ENCODE peak calls at places on chromosomes 12 and 14, in eight cellular contexts. One of them, this sample, is unnamed.

GRCh38 chr14:101183376-101184103 is 280.0 kb upstream of the RTL1 start:
- DNase-seq in CD8-positive, alpha-beta T cell: peak; percentile 38
- DNase-seq in endodermal cell: peak; percentile 95
- DNase-seq in fibroblast of pulmonary artery: no peak
- DNase-seq in suprapubic skin: peak; percentile 51
- DNase-seq in lower lobe of right lung: no peak
- DNase-seq in heart left ventricle: no peak
- DNase-seq in HFF-Myc: no peak
- DNase-seq in this sample: no peak

GRCh38 chr12:22334696-22335290 is at the start of gene ST8SIA1:
- DNase-seq in HFF-Myc: no peak
- DNase-seq in lower lobe of right lung: peak; percentile 49
- DNase-seq in heart left ventricle: no peak
- DNase-seq in fibroblast of pulmonary artery: peak; percentile 25
- DNase-seq in endodermal cell: no peak
- DNase-seq in CD8-positive, alpha-beta T cell: peak; percentile 72
- DNase-seq in suprapubic skin: peak; percentile 78
- DNase-seq in this sample: no peak

GRCh38 chr12:95336387-95337067 is 118.9 kb downstream of the VEZT start:
- DNase-seq in lower lobe of right lung: peak; percentile 66
- DNase-seq in suprapubic skin: peak; percentile 74
- DNase-seq in HFF-Myc: peak; percentile 92
- DNase-seq in heart left ventricle: peak; percentile 72
- DNase-seq in endodermal cell: peak; percentile 95
- DNase-seq in fibroblast of pulmonary artery: peak; percentile 91
- DNase-seq in CD8-positive, alpha-beta T cell: no peak
- DNase-seq in this sample: no peak

GRCh38 chr14:66824251-66824650 is 316.3 kb downstream of the GPHN start:
- DNase-seq in endodermal cell: no peak
- DNase-seq in fibroblast of pulmonary artery: no peak
- DNase-seq in lower lobe of right lung: no peak
- DNase-seq in CD8-positive, alpha-beta T cell: no peak
- DNase-seq in HFF-Myc: no peak
- DNase-seq in suprapubic skin: no peak
- DNase-seq in heart left ventricle: no peak
- DNase-seq in this sample: no peak

GRCh38 chr12:109099426-109100020 is 2.1 kb downstream of the UNG start:
- DNase-seq in suprapubic skin: no peak
- DNase-seq in CD8-positive, alpha-beta T cell: no peak
- DNase-seq in heart left ventricle: no peak
- DNase-seq in lower lobe of right lung: no peak
- DNase-seq in HFF-Myc: no peak
- DNase-seq in endodermal cell: no peak
- DNase-seq in fibroblast of pulmonary artery: no peak
- DNase-seq in this sample: no peak

GRCh38 chr14:39988939-39989338 is 556.7 kb upstream of the FBXO33 start:
- DNase-seq in lower lobe of right lung: no peak
- DNase-seq in HFF-Myc: no peak
- DNase-seq in endodermal cell: no peak
- DNase-seq in heart left ventricle: no peak
- DNase-seq in suprapubic skin: no peak
- DNase-seq in CD8-positive, alpha-beta T cell: no peak
- DNase-seq in fibroblast of pulmonary artery: peak; percentile 57
- DNase-seq in this sample: no peak

GRCh38 chr12:14775652-14776020 is 27.6 kb downstream of the WBP11 start:
- DNase-seq in CD8-positive, alpha-beta T cell: no peak
- DNase-seq in endodermal cell: no peak
- DNase-seq in heart left ventricle: no peak
- DNase-seq in lower lobe of right lung: no peak
- DNase-seq in HFF-Myc: no peak
- DNase-seq in fibroblast of pulmonary artery: peak; percentile 75
- DNase-seq in suprapubic skin: no peak
- DNase-seq in this sample: no peak

GRCh38 chr12:98440165-98440581 is 75.2 kb upstream of the TMPO start:
- DNase-seq in suprapubic skin: peak; percentile 75
- DNase-seq in endodermal cell: no peak
- DNase-seq in HFF-Myc: peak; percentile 56
- DNase-seq in CD8-positive, alpha-beta T cell: no peak
- DNase-seq in fibroblast of pulmonary artery: peak; percentile 99
- DNase-seq in lower lobe of right lung: peak; percentile 70
- DNase-seq in heart left ventricle: peak; percentile 78
- DNase-seq in this sample: no peak

GRCh38 chr12:121748571-121749265 is 36.2 kb downstream of the TMEM120B start:
- DNase-seq in lower lobe of right lung: no peak
- DNase-seq in fibroblast of pulmonary artery: peak; percentile 91
- DNase-seq in CD8-positive, alpha-beta T cell: no peak
- DNase-seq in endodermal cell: peak; percentile 91
- DNase-seq in heart left ventricle: peak; percentile 68
- DNase-seq in HFF-Myc: peak; percentile 77
- DNase-seq in suprapubic skin: no peak
- DNase-seq in this sample: no peak

GRCh38 chr14:54108481-54109471 is 152.2 kb upstream of the BMP4 start:
- DNase-seq in heart left ventricle: no peak
- DNase-seq in HFF-Myc: peak; percentile 79
- DNase-seq in suprapubic skin: no peak
- DNase-seq in lower lobe of right lung: no peak
- DNase-seq in endodermal cell: no peak
- DNase-seq in fibroblast of pulmonary artery: peak; percentile 94
- DNase-seq in CD8-positive, alpha-beta T cell: no peak
- DNase-seq in this sample: no peak

DNA sequence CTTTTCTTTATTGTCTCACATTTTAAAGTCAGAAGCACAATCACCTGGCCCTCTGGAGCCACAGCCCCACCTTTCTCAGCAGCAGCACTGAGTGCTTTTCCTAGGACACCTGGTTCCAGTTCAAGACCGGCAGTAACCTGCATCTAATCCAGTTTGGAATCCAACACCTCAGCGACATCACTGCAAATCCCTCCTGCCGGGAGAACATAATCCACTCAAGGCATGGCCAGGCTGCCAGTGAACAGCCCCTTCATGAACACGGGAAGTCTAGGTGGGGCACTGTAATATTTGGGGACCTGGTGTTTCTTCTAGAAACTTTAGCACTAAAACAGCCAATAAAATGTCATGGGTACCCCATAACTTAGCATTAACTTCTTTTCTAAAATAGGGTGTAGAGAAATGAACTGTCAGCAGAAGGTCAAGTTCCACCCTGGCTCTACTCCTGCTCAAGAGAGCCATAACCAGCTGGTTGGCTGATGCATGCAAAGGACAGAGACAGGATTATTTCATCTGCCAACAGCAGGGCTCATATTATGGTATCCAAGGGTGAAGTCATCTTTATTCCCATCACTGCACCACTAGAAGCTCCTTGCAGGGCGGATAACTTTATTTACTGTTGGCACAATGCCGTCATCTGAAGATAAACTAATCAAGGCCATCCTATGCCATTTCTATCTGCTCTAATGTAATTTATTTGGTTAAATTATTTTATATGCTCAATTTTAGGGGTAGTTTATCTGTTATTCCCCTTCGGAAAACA is 76.7 kb downstream of the TTC7B start:
- DNase-seq in suprapubic skin: no peak
- DNase-seq in endodermal cell: peak; percentile 56
- DNase-seq in heart left ventricle: no peak
- DNase-seq in lower lobe of right lung: no peak
- DNase-seq in fibroblast of pulmonary artery: no peak
- DNase-seq in CD8-positive, alpha-beta T cell: no peak
- DNase-seq in HFF-Myc: no peak
- DNase-seq in this sample: no peak
- H3K4me3 ChIP-seq in suprapubic skin: no peak overlapping the region
- H3K4me3 ChIP-seq in endodermal cell: no peak overlapping the region
- H3K4me3 ChIP-seq in heart left ventricle: no peak overlapping the region
- H3K4me3 ChIP-seq in lower lobe of right lung: no peak overlapping the region
- H3K4me3 ChIP-seq in fibroblast of pulmonary artery: no peak overlapping the region
- H3K4me3 ChIP-seq in CD8-positive, alpha-beta T cell: no peak overlapping the region
- H3K4me3 ChIP-seq in HFF-Myc: no peak overlapping the region
- H3K4me3 ChIP-seq in this sample: no peak overlapping the region

GRCh38 chr12:124716208-124717141 is 147.2 kb downstream of the SCARB1 start:
- DNase-seq in heart left ventricle: no peak
- DNase-seq in suprapubic skin: no peak
- DNase-seq in fibroblast of pulmonary artery: no peak
- DNase-seq in CD8-positive, alpha-beta T cell: no peak
- DNase-seq in HFF-Myc: no peak
- DNase-seq in endodermal cell: no peak
- DNase-seq in lower lobe of right lung: peak; percentile 92
- DNase-seq in this sample: no peak

GRCh38 chr12:124709722-124710656 is 142.6 kb upstream of the NCOR2 start:
- DNase-seq in lower lobe of right lung: no peak
- DNase-seq in endodermal cell: no peak
- DNase-seq in HFF-Myc: no peak
- DNase-seq in heart left ventricle: no peak
- DNase-seq in suprapubic skin: no peak
- DNase-seq in fibroblast of pulmonary artery: peak; percentile 56
- DNase-seq in CD8-positive, alpha-beta T cell: no peak
- DNase-seq in this sample: no peak

GRCh38 chr12:124715121-124715990 is 147.9 kb upstream of the NCOR2 start:
- DNase-seq in fibroblast of pulmonary artery: no peak
- DNase-seq in HFF-Myc: no peak
- DNase-seq in suprapubic skin: no peak
- DNase-seq in heart left ventricle: no peak
- DNase-seq in endodermal cell: no peak
- DNase-seq in CD8-positive, alpha-beta T cell: no peak
- DNase-seq in lower lobe of right lung: peak; percentile 59
- DNase-seq in this sample: no peak

GRCh38 chr12:124713041-124713435 is 145.6 kb upstream of the NCOR2 start:
- DNase-seq in endodermal cell: no peak
- DNase-seq in HFF-Myc: no peak
- DNase-seq in heart left ventricle: peak; percentile 84
- DNase-seq in suprapubic skin: no peak
- DNase-seq in fibroblast of pulmonary artery: no peak
- DNase-seq in lower lobe of right lung: peak; percentile 71
- DNase-seq in CD8-positive, alpha-beta T cell: no peak
- DNase-seq in this sample: no peak

GRCh38 chr12:124713436-124714082 is 146.1 kb upstream of the NCOR2 start:
- DNase-seq in HFF-Myc: no peak
- DNase-seq in endodermal cell: no peak
- DNase-seq in heart left ventricle: peak; percentile 53
- DNase-seq in lower lobe of right lung: no peak
- DNase-seq in suprapubic skin: no peak
- DNase-seq in fibroblast of pulmonary artery: peak; percentile 91
- DNase-seq in CD8-positive, alpha-beta T cell: peak; percentile 61
- DNase-seq in this sample: peak; percentile 79
- H3K4me3 ChIP-seq in HFF-Myc: no peak overlapping the region
- H3K4me3 ChIP-seq in endodermal cell: no peak overlapping the region
- H3K4me3 ChIP-seq in heart left ventricle: peak overlapping the region; percentile 22
- H3K4me3 ChIP-seq in lower lobe of right lung: peak overlapping the region; percentile 38
- H3K4me3 ChIP-seq in suprapubic skin: peak overlapping the region; percentile 16
- H3K4me3 ChIP-seq in fibroblast of pulmonary artery: peak overlapping the region; percentile 7
- H3K4me3 ChIP-seq in CD8-positive, alpha-beta T cell: peak overlapping the region; percentile 40
- H3K4me3 ChIP-seq in this sample: peak overlapping the region; percentile 16

DNA sequence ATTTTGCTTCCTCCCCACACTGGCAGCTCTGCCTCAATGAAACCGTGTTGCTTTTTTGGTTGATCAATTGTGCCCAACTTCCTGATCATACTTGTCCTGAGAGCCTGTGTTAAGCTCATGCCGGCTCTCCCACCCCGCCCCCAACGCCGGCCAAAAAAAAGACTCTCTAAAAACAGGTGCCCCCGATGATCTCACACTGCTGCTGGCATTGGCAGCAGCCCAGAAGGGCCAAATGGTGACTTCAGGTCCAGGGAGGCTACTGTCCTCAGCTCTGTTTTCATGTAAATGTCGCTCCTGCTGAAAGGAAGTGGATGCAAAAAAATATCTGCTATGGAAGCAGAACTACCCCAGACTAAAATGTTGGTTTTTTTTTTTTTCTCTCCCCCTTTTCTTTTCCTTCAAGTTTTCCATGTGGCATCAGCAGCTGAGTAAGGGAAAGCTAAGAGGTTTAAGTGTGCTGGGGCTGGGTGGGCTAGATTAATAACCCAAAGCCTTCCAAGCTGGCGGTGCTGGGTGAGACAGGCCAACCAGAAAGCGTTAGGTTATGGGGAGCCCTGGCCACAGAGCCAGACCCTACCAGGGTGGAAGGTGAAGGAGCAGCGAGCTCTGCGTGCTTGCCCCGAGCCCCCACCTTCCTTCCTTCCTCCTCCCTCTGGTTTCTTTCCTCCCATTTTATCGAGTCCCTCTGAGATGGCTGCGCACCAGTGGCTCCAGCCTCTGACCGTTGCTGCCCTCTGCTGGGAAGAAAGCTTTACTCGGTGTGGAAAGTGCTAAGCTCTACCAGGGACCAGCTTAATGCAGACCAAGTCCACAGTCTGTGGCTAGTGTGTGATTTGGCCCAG is 396.1 kb downstream of the NRXN3 start:
- DNase-seq in lower lobe of right lung: peak; percentile 63
- DNase-seq in heart left ventricle: peak; percentile 63
- DNase-seq in suprapubic skin: peak; percentile 66
- DNase-seq in CD8-positive, alpha-beta T cell: peak; percentile 59
- DNase-seq in HFF-Myc: peak; percentile 31
- DNase-seq in endodermal cell: peak; percentile 97
- DNase-seq in fibroblast of pulmonary artery: peak; percentile 72
- DNase-seq in this sample: peak; percentile 21
- H3K4me3 ChIP-seq in lower lobe of right lung: peak overlapping the region; percentile 38
- H3K4me3 ChIP-seq in heart left ventricle: peak overlapping the region; percentile 27
- H3K4me3 ChIP-seq in suprapubic skin: peak overlapping the region; percentile 32
- H3K4me3 ChIP-seq in CD8-positive, alpha-beta T cell: no peak overlapping the region
- H3K4me3 ChIP-seq in HFF-Myc: no peak overlapping the region
- H3K4me3 ChIP-seq in endodermal cell: no peak overlapping the region
- H3K4me3 ChIP-seq in fibroblast of pulmonary artery: peak overlapping the region; percentile 24
- H3K4me3 ChIP-seq in this sample: no peak overlapping the region

DNA sequence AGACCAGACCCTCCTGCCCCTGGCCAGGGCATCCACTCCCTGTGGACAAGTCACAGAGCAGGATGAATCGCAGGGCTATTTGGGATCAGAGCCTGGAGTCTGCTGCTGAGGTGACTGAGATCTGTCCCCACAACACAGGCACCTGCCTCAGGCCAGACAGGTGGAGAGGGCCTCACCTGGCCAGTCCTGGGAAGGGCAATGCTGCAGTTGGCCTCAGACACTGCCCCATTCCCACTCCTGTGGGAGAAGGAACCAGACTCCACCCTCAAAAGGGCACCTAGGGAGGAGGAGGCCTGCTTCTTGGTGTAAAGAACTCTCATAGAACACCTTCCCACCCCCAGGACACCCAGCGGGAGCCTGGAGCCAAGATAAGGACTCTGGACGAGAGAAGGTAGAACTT is 48.3 kb upstream of the PLEKHG6 start:
- DNase-seq in heart left ventricle: no peak
- DNase-seq in CD8-positive, alpha-beta T cell: no peak
- DNase-seq in HFF-Myc: no peak
- DNase-seq in endodermal cell: peak; percentile 64
- DNase-seq in suprapubic skin: no peak
- DNase-seq in lower lobe of right lung: no peak
- DNase-seq in fibroblast of pulmonary artery: no peak
- DNase-seq in this sample: no peak
- H3K4me3 ChIP-seq in heart left ventricle: no peak overlapping the region
- H3K4me3 ChIP-seq in CD8-positive, alpha-beta T cell: no peak overlapping the region
- H3K4me3 ChIP-seq in HFF-Myc: no peak overlapping the region
- H3K4me3 ChIP-seq in endodermal cell: no peak overlapping the region
- H3K4me3 ChIP-seq in suprapubic skin: no peak overlapping the region
- H3K4me3 ChIP-seq in lower lobe of right lung: no peak overlapping the region
- H3K4me3 ChIP-seq in fibroblast of pulmonary artery: no peak overlapping the region
- H3K4me3 ChIP-seq in this sample: no peak overlapping the region

This sample was measured in GM12864.